ENCODE peak calls at places on chromosomes 16 and 17, in five cellular contexts. Y, W, L, N and M are unnamed samples.

GRCh38 chr16:57688987-57689771 is 5.4 kb upstream of the DRC7 start:
- DNase-seq in Y (no peak), W (no peak), N (no peak), L (no peak), M (no peak)

GRCh38 chr17:78159575-78160158 is 8.7 kb upstream of the SYNGR2 start:
- DNase-seq in Y (no peak), L (no peak), W (no peak), N (no peak), M (peak)

GRCh38 chr17:77691216-77692085 is 267.1 kb upstream of the TNRC6C start:
- DNase-seq in N (no peak), W (no peak), L (peak), Y (no peak), M (no peak)

GRCh38 chr17:80889897-80890550 is 101.6 kb upstream of the CHMP6 start:
- DNase-seq in Y (peak), N (no peak), L (no peak), W (no peak), M (no peak)

GRCh38 chr16:57132470-57132869 is 40.1 kb downstream of the CPNE2 start:
- DNase-seq in W (no peak), Y (no peak), N (no peak), L (no peak), M (no peak)

GRCh38 chr16:47320546-47321315 is 140.1 kb downstream of the ITFG1 start:
- DNase-seq in Y (no peak), N (no peak), W (no peak), L (no peak), M (no peak)

GRCh38 chr16:26058326-26058725 is 366.6 kb downstream of the HS3ST4 start:
- DNase-seq in W (no peak), L (no peak), Y (no peak), N (peak), M (no peak)

GRCh38 chr17:2067048-2067452 is 12.1 kb downstream of the HIC1 start:
- DNase-seq in N (peak), L (no peak), W (no peak), Y (no peak), M (no peak)

GRCh38 chr16:11907160-11907970 is 8.4 kb downstream of the GSPT1 start:
- DNase-seq in Y (no peak), W (no peak), N (no peak), L (no peak), M (no peak)

GRCh38 chr17:18259621-18260331 is 686 bp upstream of the MIEF2 start:
- DNase-seq in W (no peak), N (no peak), L (no peak), Y (no peak), M (no peak)

GRCh38 chr17:80738987-80739730 is 194.5 kb downstream of the RPTOR start:
- DNase-seq in W (no peak), L (no peak), N (no peak), Y (no peak), M (no peak)

GRCh38 chr17:9009737-9010136 is 11.6 kb upstream of the NTN1 start:
- DNase-seq in N (no peak), W (no peak), L (no peak), Y (no peak), M (no peak)

GRCh38 chr16:84513111-84514065 is 8.9 kb upstream of the MEAK7 start:
- DNase-seq in N (no peak), Y (no peak), W (peak), L (no peak), M (peak)

GRCh38 chr17:38908676-38909181 is 16.7 kb upstream of the LASP1NB start:
- DNase-seq in W (no peak), Y (no peak), N (no peak), L (peak), M (no peak)

GRCh38 chr16:89924298-89924924 is 1.3 kb downstream of the TUBB3 start:
- DNase-seq in L (peak), W (no peak), N (peak), Y (no peak), M (no peak)

GRCh38 chr17:72764632-72765041 is 327.9 kb downstream of the SLC39A11 start:
- DNase-seq in Y (no peak), W (no peak), N (no peak), L (no peak), M (peak)

GRCh38 chr16:4640572-4641305 is 16.1 kb downstream of the MGRN1 start:
- DNase-seq in W (no peak), L (no peak), N (no peak), Y (no peak), M (no peak)